ENCODE peak calls at places on chromosomes 13 and 19, in nine cellular contexts. G is tibial nerve, Q is transverse colon, Y is NCI-H1105, P is WTC11, I is BE2C, X is OCI-LY7, K is iPS-NIHi11, M is NCI-H345. C is an unnamed sample.

GRCh38 chr19:45955905-45956608 is 17.6 kb downstream of the NOVA2 start:
- DNase-seq in P (no peak), Q (no peak), Y (no peak), X (no peak), M (no peak), G (no peak), I (peak), K (peak), C (no peak)

GRCh38 chr19:42422576-42423461 is 4.4 kb downstream of the LIPE start:
- DNase-seq in I (no peak), Q (peak), P (peak), K (peak), X (peak), Y (peak), M (peak), G (no peak), C (peak)

GRCh38 chr13:99956473-99957349 is 14.9 kb downstream of the ZIC5 start:
- DNase-seq in P (peak), M (peak), K (peak), X (no peak), Q (no peak), G (no peak), Y (no peak), I (no peak), C (no peak)

GRCh38 chr13:69751259-69751658 is 356.4 kb upstream of the ATXN8OS start:
- DNase-seq in I (no peak), G (no peak), K (no peak), P (no peak), Y (no peak), Q (no peak), M (no peak), X (no peak), C (no peak)

GRCh38 chr13:26968431-26969335 is 202.9 kb downstream of the USP12 start:
- DNase-seq in G (no peak), K (no peak), M (no peak), Q (peak), I (peak), P (no peak), X (no peak), Y (no peak), C (peak)

GRCh38 chr19:35879770-35880317 is 11.5 kb downstream of the APLP1 start:
- DNase-seq in X (peak), Q (peak), P (peak), M (peak), G (peak), Y (peak), K (peak), I (peak), C (peak)

GRCh38 chr19:28039677-28040381 is 1173.1 kb downstream of the UQCRFS1 start:
- DNase-seq in Y (no peak), Q (no peak), I (no peak), P (no peak), G (no peak), M (no peak), K (no peak), X (no peak), C (peak)

GRCh38 chr19:47540748-47541147 is 25.9 kb upstream of the NAPA start:
- DNase-seq in K (peak), P (peak), M (no peak), I (no peak), G (no peak), Q (no peak), Y (no peak), X (peak), C (no peak)

GRCh38 chr13:91017031-91017668 is 330.3 kb upstream of the MIR17HG start:
- DNase-seq in X (peak), G (no peak), K (peak), Y (no peak), M (peak), Q (no peak), I (peak), P (peak), C (peak)

GRCh38 chr13:101567841-101568240 is 115.4 kb downstream of the ITGBL1 start:
- DNase-seq in Q (no peak), M (no peak), Y (no peak), X (no peak), G (no peak), I (no peak), K (no peak), P (no peak), C (no peak)

GRCh38 chr19:17450264-17451075 is 2.0 kb upstream of the TMEM221 start:
- DNase-seq in K (no peak), G (no peak), Y (no peak), Q (no peak), X (no peak), M (no peak), P (no peak), I (no peak), C (peak)

GRCh38 chr13:31765441-31765840 is 26.1 kb downstream of the RXFP2 start:
- DNase-seq in I (no peak), Q (no peak), P (no peak), Y (no peak), X (no peak), G (no peak), M (no peak), K (no peak), C (no peak)

GRCh38 chr19:33175886-33176669 is 18.1 kb upstream of the LRP3 start:
- DNase-seq in K (peak), G (no peak), P (no peak), Y (no peak), X (peak), I (peak), Q (no peak), M (peak), C (peak)

GRCh38 chr13:112531263-112531794 is 56.6 kb downstream of the TUBGCP3 start:
- DNase-seq in P (no peak), Q (no peak), I (peak), G (no peak), Y (peak), K (no peak), M (no peak), X (no peak), C (no peak)

GRCh38 chr13:52949044-52949443 is 79.6 kb upstream of the OLFM4 start:
- DNase-seq in K (no peak), Y (no peak), M (no peak), Q (no peak), P (no peak), I (no peak), G (no peak), X (no peak), C (no peak)

GRCh38 chr19:29380581-29380980 is 145.2 kb upstream of the VSTM2B start:
- DNase-seq in X (no peak), I (no peak), K (no peak), G (no peak), Y (no peak), M (no peak), Q (no peak), P (no peak), C (no peak)

GRCh38 chr13:37484056-37484455 is 114.5 kb downstream of the POSTN start:
- DNase-seq in K (no peak), P (no peak), G (no peak), X (no peak), Q (no peak), M (no peak), I (no peak), Y (no peak), C (no peak)

GRCh38 chr19:44912854-44913253 is 1.6 kb upstream of the APOC1 start:
- DNase-seq in K (no peak), G (no peak), Y (no peak), X (no peak), Q (peak), I (no peak), P (no peak), M (no peak), C (no peak)

GRCh38 chr19:35860436-35860817 is 3.7 kb downstream of the KIRREL2 start:
- DNase-seq in X (no peak), Q (no peak), P (peak), G (no peak), I (no peak), K (no peak), Y (no peak), M (no peak), C (no peak)

GRCh38 chr19:41691268-41691970 is 3.3 kb upstream of the CEACAM7 start:
- DNase-seq in G (no peak), Q (peak), Y (peak), M (peak), X (no peak), I (peak), K (peak), P (peak), C (no peak)

GRCh38 chr19:18992696-18993095 is 40.6 kb downstream of the SUGP2 start:
- DNase-seq in G (no peak), M (no peak), P (no peak), I (no peak), Y (no peak), Q (no peak), X (no peak), K (no peak), C (no peak)

GRCh38 chr19:46813570-46814358 is 25.4 kb upstream of the SLC1A5 start:
- DNase-seq in K (no peak), Q (peak), M (peak), Y (no peak), X (no peak), G (peak), I (no peak), P (no peak), C (no peak)

GRCh38 chr19:29966594-29967249 is 24.7 kb downstream of the URI1 start:
- DNase-seq in K (no peak), X (peak), Y (peak), I (no peak), P (no peak), Q (no peak), M (no peak), G (no peak), C (no peak)

GRCh38 chr19:16627194-16627927 is 643 bp downstream of the MED26 start:
- DNase-seq in K (no peak), M (no peak), Q (peak), X (peak), P (no peak), Y (no peak), G (no peak), I (no peak), C (peak)

GRCh38 chr13:80477641-80478443 is 136.9 kb upstream of the SPRY2 start:
- DNase-seq in Y (no peak), Q (no peak), K (no peak), P (no peak), I (no peak), G (no peak), M (no peak), X (no peak), C (peak)

GRCh38 chr13:20908714-20909497 is 6.4 kb upstream of the XPO4 start:
- DNase-seq in K (no peak), P (no peak), G (no peak), M (no peak), I (no peak), Q (no peak), X (no peak), Y (no peak), C (no peak)

GRCh38 chr19:51473009-51473707 is 5.2 kb upstream of the CEACAM18 start:
- DNase-seq in Q (peak), I (peak), K (peak), M (peak), P (peak), Y (peak), G (peak), X (peak), C (peak)

GRCh38 chr19:50328257-50329145 is 676 bp downstream of the KCNC3 start:
- DNase-seq in I (no peak), X (peak), P (peak), K (peak), Q (no peak), Y (no peak), M (peak), G (no peak), C (peak)

GRCh38 chr13:67148219-67148583 is 81.9 kb downstream of the PCDH9 start:
- DNase-seq in K (no peak), I (no peak), X (no peak), M (no peak), G (no peak), Q (no peak), P (no peak), Y (no peak), C (no peak)

GRCh38 chr13:33087790-33088189 is 71.6 kb downstream of the KL start:
- DNase-seq in M (no peak), P (no peak), G (no peak), I (no peak), K (no peak), Y (no peak), X (no peak), Q (no peak), C (no peak)

GRCh38 chr19:49615861-49616260 is 24.1 kb downstream of the RRAS start:
- DNase-seq in Y (no peak), I (no peak), G (no peak), K (no peak), X (no peak), P (no peak), Q (no peak), M (no peak), C (no peak)

GRCh38 chr19:40549007-40549708 is 27.5 kb upstream of the SHKBP1 start:
- DNase-seq in Q (peak), I (peak), G (no peak), Y (peak), K (peak), X (peak), P (peak), M (peak), C (peak)

GRCh38 chr19:42132851-42133528 is 744 bp upstream of the POU2F2 start:
- DNase-seq in Q (peak), Y (peak), I (peak), P (peak), X (peak), M (peak), K (peak), G (peak), C (peak)

GRCh38 chr19:13262450-13262849 is 112.2 kb downstream of the IER2 start:
- DNase-seq in Q (no peak), P (no peak), I (no peak), K (peak), Y (peak), G (no peak), M (no peak), X (peak), C (peak)

C was measured in hepatocyte.